ENCODE peak calls at places on chromosomes 4 and X, in nine cellular contexts. One of them, this sample, is unnamed.

GRCh38 chr4:182297659-182298058 is 54.5 kb downstream of the TENM3 start:
- DNase-seq in islet precursor cell: peak
- DNase-seq in nucleus accumbens: no peak
- DNase-seq in fibroblast of the conjunctiva: no peak
- DNase-seq in stimulated activated CD8-positive, alpha-beta memory T cell treated with anti-CD3 and anti-CD28 coated beads, Interleukin-2, amount 100 ng/mL, for 48 hours: no peak
- DNase-seq in hepatocyte: no peak
- DNase-seq in Caco-2: no peak
- DNase-seq in activated CD8-positive, alpha-beta memory T cell treated with anti-CD3 and anti-CD28 coated beads for 48 hours: no peak
- DNase-seq in lower lobe of right lung: no peak
- DNase-seq in this sample: no peak

GRCh38 chr4:186920486-186920885 is 196.8 kb upstream of the FAT1 start:
- DNase-seq in lower lobe of right lung: no peak
- DNase-seq in fibroblast of the conjunctiva: peak
- DNase-seq in nucleus accumbens: no peak
- DNase-seq in Caco-2: no peak
- DNase-seq in islet precursor cell: no peak
- DNase-seq in stimulated activated CD8-positive, alpha-beta memory T cell treated with anti-CD3 and anti-CD28 coated beads, Interleukin-2, amount 100 ng/mL, for 48 hours: no peak
- DNase-seq in hepatocyte: no peak
- DNase-seq in activated CD8-positive, alpha-beta memory T cell treated with anti-CD3 and anti-CD28 coated beads for 48 hours: no peak
- DNase-seq in this sample: no peak

GRCh38 chr4:72567036-72567435 is 2.0 kb downstream of the ADAMTS3 start:
- DNase-seq in lower lobe of right lung: no peak
- DNase-seq in nucleus accumbens: no peak
- DNase-seq in activated CD8-positive, alpha-beta memory T cell treated with anti-CD3 and anti-CD28 coated beads for 48 hours: no peak
- DNase-seq in Caco-2: no peak
- DNase-seq in hepatocyte: no peak
- DNase-seq in fibroblast of the conjunctiva: no peak
- DNase-seq in stimulated activated CD8-positive, alpha-beta memory T cell treated with anti-CD3 and anti-CD28 coated beads, Interleukin-2, amount 100 ng/mL, for 48 hours: no peak
- DNase-seq in islet precursor cell: no peak
- DNase-seq in this sample: peak

GRCh38 chr4:119191505-119191904 is 21.0 kb upstream of the USP53 start:
- DNase-seq in hepatocyte: no peak
- DNase-seq in lower lobe of right lung: no peak
- DNase-seq in fibroblast of the conjunctiva: no peak
- DNase-seq in stimulated activated CD8-positive, alpha-beta memory T cell treated with anti-CD3 and anti-CD28 coated beads, Interleukin-2, amount 100 ng/mL, for 48 hours: no peak
- DNase-seq in islet precursor cell: no peak
- DNase-seq in activated CD8-positive, alpha-beta memory T cell treated with anti-CD3 and anti-CD28 coated beads for 48 hours: no peak
- DNase-seq in nucleus accumbens: no peak
- DNase-seq in Caco-2: no peak
- DNase-seq in this sample: no peak

GRCh38 chr4:5721923-5722322 is 10.9 kb downstream of the EVC start:
- DNase-seq in nucleus accumbens: no peak
- DNase-seq in fibroblast of the conjunctiva: no peak
- DNase-seq in hepatocyte: no peak
- DNase-seq in lower lobe of right lung: no peak
- DNase-seq in stimulated activated CD8-positive, alpha-beta memory T cell treated with anti-CD3 and anti-CD28 coated beads, Interleukin-2, amount 100 ng/mL, for 48 hours: no peak
- DNase-seq in islet precursor cell: no peak
- DNase-seq in Caco-2: no peak
- DNase-seq in activated CD8-positive, alpha-beta memory T cell treated with anti-CD3 and anti-CD28 coated beads for 48 hours: no peak
- DNase-seq in this sample: no peak

GRCh38 chr4:187215438-187215837 is 491.8 kb upstream of the FAT1 start:
- DNase-seq in lower lobe of right lung: no peak
- DNase-seq in hepatocyte: no peak
- DNase-seq in activated CD8-positive, alpha-beta memory T cell treated with anti-CD3 and anti-CD28 coated beads for 48 hours: no peak
- DNase-seq in islet precursor cell: no peak
- DNase-seq in fibroblast of the conjunctiva: no peak
- DNase-seq in Caco-2: no peak
- DNase-seq in nucleus accumbens: no peak
- DNase-seq in stimulated activated CD8-positive, alpha-beta memory T cell treated with anti-CD3 and anti-CD28 coated beads, Interleukin-2, amount 100 ng/mL, for 48 hours: no peak
- DNase-seq in this sample: no peak

GRCh38 chrX:47644557-47645091 is 5.7 kb downstream of the ELK1 start:
- DNase-seq in hepatocyte: peak
- DNase-seq in stimulated activated CD8-positive, alpha-beta memory T cell treated with anti-CD3 and anti-CD28 coated beads, Interleukin-2, amount 100 ng/mL, for 48 hours: no peak
- DNase-seq in fibroblast of the conjunctiva: no peak
- DNase-seq in activated CD8-positive, alpha-beta memory T cell treated with anti-CD3 and anti-CD28 coated beads for 48 hours: no peak
- DNase-seq in Caco-2: no peak
- DNase-seq in lower lobe of right lung: no peak
- DNase-seq in nucleus accumbens: no peak
- DNase-seq in islet precursor cell: peak
- DNase-seq in this sample: no peak

GRCh38 chr4:46839128-46839527 is 69.9 kb downstream of the COX7B2 start:
- DNase-seq in islet precursor cell: peak
- DNase-seq in hepatocyte: no peak
- DNase-seq in stimulated activated CD8-positive, alpha-beta memory T cell treated with anti-CD3 and anti-CD28 coated beads, Interleukin-2, amount 100 ng/mL, for 48 hours: no peak
- DNase-seq in nucleus accumbens: no peak
- DNase-seq in lower lobe of right lung: no peak
- DNase-seq in Caco-2: no peak
- DNase-seq in activated CD8-positive, alpha-beta memory T cell treated with anti-CD3 and anti-CD28 coated beads for 48 hours: no peak
- DNase-seq in fibroblast of the conjunctiva: no peak
- DNase-seq in this sample: no peak

GRCh38 chr4:5676763-5677162 is 31.6 kb downstream of the EVC2 start:
- DNase-seq in islet precursor cell: peak
- DNase-seq in fibroblast of the conjunctiva: no peak
- DNase-seq in hepatocyte: no peak
- DNase-seq in Caco-2: no peak
- DNase-seq in nucleus accumbens: no peak
- DNase-seq in lower lobe of right lung: no peak
- DNase-seq in activated CD8-positive, alpha-beta memory T cell treated with anti-CD3 and anti-CD28 coated beads for 48 hours: no peak
- DNase-seq in stimulated activated CD8-positive, alpha-beta memory T cell treated with anti-CD3 and anti-CD28 coated beads, Interleukin-2, amount 100 ng/mL, for 48 hours: no peak
- DNase-seq in this sample: no peak

GRCh38 chr4:83118869-83119268 is 4.3 kb upstream of the PLAC8 start:
- DNase-seq in nucleus accumbens: no peak
- DNase-seq in hepatocyte: no peak
- DNase-seq in islet precursor cell: no peak
- DNase-seq in Caco-2: no peak
- DNase-seq in stimulated activated CD8-positive, alpha-beta memory T cell treated with anti-CD3 and anti-CD28 coated beads, Interleukin-2, amount 100 ng/mL, for 48 hours: no peak
- DNase-seq in activated CD8-positive, alpha-beta memory T cell treated with anti-CD3 and anti-CD28 coated beads for 48 hours: no peak
- DNase-seq in fibroblast of the conjunctiva: no peak
- DNase-seq in lower lobe of right lung: no peak
- DNase-seq in this sample: no peak

GRCh38 chrX:77447339-77448149 is at the start of gene FGF16:
- DNase-seq in Caco-2: no peak
- DNase-seq in fibroblast of the conjunctiva: no peak
- DNase-seq in stimulated activated CD8-positive, alpha-beta memory T cell treated with anti-CD3 and anti-CD28 coated beads, Interleukin-2, amount 100 ng/mL, for 48 hours: no peak
- DNase-seq in activated CD8-positive, alpha-beta memory T cell treated with anti-CD3 and anti-CD28 coated beads for 48 hours: no peak
- DNase-seq in hepatocyte: no peak
- DNase-seq in nucleus accumbens: no peak
- DNase-seq in islet precursor cell: no peak
- DNase-seq in lower lobe of right lung: no peak
- DNase-seq in this sample: no peak

GRCh38 chrX:131046596-131046995 is 11.6 kb upstream of the ARHGAP36 start:
- DNase-seq in Caco-2: no peak
- DNase-seq in nucleus accumbens: no peak
- DNase-seq in activated CD8-positive, alpha-beta memory T cell treated with anti-CD3 and anti-CD28 coated beads for 48 hours: no peak
- DNase-seq in stimulated activated CD8-positive, alpha-beta memory T cell treated with anti-CD3 and anti-CD28 coated beads, Interleukin-2, amount 100 ng/mL, for 48 hours: no peak
- DNase-seq in islet precursor cell: no peak
- DNase-seq in lower lobe of right lung: no peak
- DNase-seq in fibroblast of the conjunctiva: no peak
- DNase-seq in hepatocyte: no peak
- DNase-seq in this sample: no peak

GRCh38 chr4:145635117-145635516 is 15.9 kb downstream of the MMAA start:
- DNase-seq in stimulated activated CD8-positive, alpha-beta memory T cell treated with anti-CD3 and anti-CD28 coated beads, Interleukin-2, amount 100 ng/mL, for 48 hours: no peak
- DNase-seq in Caco-2: no peak
- DNase-seq in hepatocyte: no peak
- DNase-seq in lower lobe of right lung: no peak
- DNase-seq in activated CD8-positive, alpha-beta memory T cell treated with anti-CD3 and anti-CD28 coated beads for 48 hours: no peak
- DNase-seq in nucleus accumbens: no peak
- DNase-seq in islet precursor cell: no peak
- DNase-seq in fibroblast of the conjunctiva: no peak
- DNase-seq in this sample: no peak

GRCh38 chr4:154222875-154223274 is 268.7 kb downstream of the DCHS2 start:
- DNase-seq in fibroblast of the conjunctiva: no peak
- DNase-seq in Caco-2: no peak
- DNase-seq in stimulated activated CD8-positive, alpha-beta memory T cell treated with anti-CD3 and anti-CD28 coated beads, Interleukin-2, amount 100 ng/mL, for 48 hours: no peak
- DNase-seq in islet precursor cell: no peak
- DNase-seq in lower lobe of right lung: no peak
- DNase-seq in activated CD8-positive, alpha-beta memory T cell treated with anti-CD3 and anti-CD28 coated beads for 48 hours: no peak
- DNase-seq in hepatocyte: no peak
- DNase-seq in nucleus accumbens: no peak
- DNase-seq in this sample: no peak

GRCh38 chr4:146202665-146203064 is 11.7 kb upstream of the REELD1 start:
- DNase-seq in Caco-2: no peak
- DNase-seq in nucleus accumbens: no peak
- DNase-seq in fibroblast of the conjunctiva: no peak
- DNase-seq in activated CD8-positive, alpha-beta memory T cell treated with anti-CD3 and anti-CD28 coated beads for 48 hours: no peak
- DNase-seq in islet precursor cell: no peak
- DNase-seq in stimulated activated CD8-positive, alpha-beta memory T cell treated with anti-CD3 and anti-CD28 coated beads, Interleukin-2, amount 100 ng/mL, for 48 hours: no peak
- DNase-seq in lower lobe of right lung: no peak
- DNase-seq in hepatocyte: no peak
- DNase-seq in this sample: no peak

GRCh38 chr4:109184421-109184956 is 118.0 kb downstream of the COL25A1 start:
- DNase-seq in nucleus accumbens: no peak
- DNase-seq in fibroblast of the conjunctiva: no peak
- DNase-seq in islet precursor cell: no peak
- DNase-seq in hepatocyte: no peak
- DNase-seq in activated CD8-positive, alpha-beta memory T cell treated with anti-CD3 and anti-CD28 coated beads for 48 hours: no peak
- DNase-seq in Caco-2: no peak
- DNase-seq in lower lobe of right lung: no peak
- DNase-seq in stimulated activated CD8-positive, alpha-beta memory T cell treated with anti-CD3 and anti-CD28 coated beads, Interleukin-2, amount 100 ng/mL, for 48 hours: no peak
- DNase-seq in this sample: peak

GRCh38 chr4:73335717-73336116 is 68.4 kb upstream of the ALB start:
- DNase-seq in hepatocyte: no peak
- DNase-seq in islet precursor cell: no peak
- DNase-seq in fibroblast of the conjunctiva: no peak
- DNase-seq in nucleus accumbens: no peak
- DNase-seq in activated CD8-positive, alpha-beta memory T cell treated with anti-CD3 and anti-CD28 coated beads for 48 hours: no peak
- DNase-seq in Caco-2: no peak
- DNase-seq in stimulated activated CD8-positive, alpha-beta memory T cell treated with anti-CD3 and anti-CD28 coated beads, Interleukin-2, amount 100 ng/mL, for 48 hours: no peak
- DNase-seq in lower lobe of right lung: no peak
- DNase-seq in this sample: no peak

GRCh38 chr4:15368906-15369305 is 58.9 kb upstream of the C1QTNF7 start:
- DNase-seq in fibroblast of the conjunctiva: no peak
- DNase-seq in nucleus accumbens: no peak
- DNase-seq in activated CD8-positive, alpha-beta memory T cell treated with anti-CD3 and anti-CD28 coated beads for 48 hours: no peak
- DNase-seq in stimulated activated CD8-positive, alpha-beta memory T cell treated with anti-CD3 and anti-CD28 coated beads, Interleukin-2, amount 100 ng/mL, for 48 hours: no peak
- DNase-seq in islet precursor cell: no peak
- DNase-seq in lower lobe of right lung: no peak
- DNase-seq in Caco-2: no peak
- DNase-seq in hepatocyte: no peak
- DNase-seq in this sample: peak

GRCh38 chrX:49041683-49042529 is 1.3 kb downstream of the TFE3 start:
- DNase-seq in lower lobe of right lung: no peak
- DNase-seq in Caco-2: peak
- DNase-seq in stimulated activated CD8-positive, alpha-beta memory T cell treated with anti-CD3 and anti-CD28 coated beads, Interleukin-2, amount 100 ng/mL, for 48 hours: no peak
- DNase-seq in fibroblast of the conjunctiva: no peak
- DNase-seq in islet precursor cell: no peak
- DNase-seq in hepatocyte: peak
- DNase-seq in nucleus accumbens: no peak
- DNase-seq in activated CD8-positive, alpha-beta memory T cell treated with anti-CD3 and anti-CD28 coated beads for 48 hours: no peak
- DNase-seq in this sample: peak

GRCh38 chrX:11770320-11770719 is 12.3 kb downstream of the MSL3 start:
- DNase-seq in nucleus accumbens: no peak
- DNase-seq in islet precursor cell: no peak
- DNase-seq in hepatocyte: peak
- DNase-seq in stimulated activated CD8-positive, alpha-beta memory T cell treated with anti-CD3 and anti-CD28 coated beads, Interleukin-2, amount 100 ng/mL, for 48 hours: no peak
- DNase-seq in lower lobe of right lung: peak
- DNase-seq in Caco-2: peak
- DNase-seq in activated CD8-positive, alpha-beta memory T cell treated with anti-CD3 and anti-CD28 coated beads for 48 hours: no peak
- DNase-seq in fibroblast of the conjunctiva: peak
- DNase-seq in this sample: peak

GRCh38 chr4:113971706-113972360 is 7.6 kb downstream of the ARSJ start:
- DNase-seq in islet precursor cell: no peak
- DNase-seq in stimulated activated CD8-positive, alpha-beta memory T cell treated with anti-CD3 and anti-CD28 coated beads, Interleukin-2, amount 100 ng/mL, for 48 hours: no peak
- DNase-seq in lower lobe of right lung: no peak
- DNase-seq in hepatocyte: no peak
- DNase-seq in activated CD8-positive, alpha-beta memory T cell treated with anti-CD3 and anti-CD28 coated beads for 48 hours: no peak
- DNase-seq in nucleus accumbens: no peak
- DNase-seq in Caco-2: no peak
- DNase-seq in fibroblast of the conjunctiva: no peak
- DNase-seq in this sample: no peak

GRCh38 chr4:53507671-53508286 is 83.5 kb downstream of the LNX1 start:
- DNase-seq in fibroblast of the conjunctiva: peak
- DNase-seq in islet precursor cell: no peak
- DNase-seq in nucleus accumbens: no peak
- DNase-seq in activated CD8-positive, alpha-beta memory T cell treated with anti-CD3 and anti-CD28 coated beads for 48 hours: no peak
- DNase-seq in hepatocyte: no peak
- DNase-seq in stimulated activated CD8-positive, alpha-beta memory T cell treated with anti-CD3 and anti-CD28 coated beads, Interleukin-2, amount 100 ng/mL, for 48 hours: no peak
- DNase-seq in lower lobe of right lung: no peak
- DNase-seq in Caco-2: no peak
- DNase-seq in this sample: no peak

GRCh38 chr4:168654206-168655174 is 157.6 kb downstream of the PALLD start:
- DNase-seq in activated CD8-positive, alpha-beta memory T cell treated with anti-CD3 and anti-CD28 coated beads for 48 hours: no peak
- DNase-seq in fibroblast of the conjunctiva: no peak
- DNase-seq in islet precursor cell: no peak
- DNase-seq in hepatocyte: no peak
- DNase-seq in nucleus accumbens: no peak
- DNase-seq in Caco-2: no peak
- DNase-seq in stimulated activated CD8-positive, alpha-beta memory T cell treated with anti-CD3 and anti-CD28 coated beads, Interleukin-2, amount 100 ng/mL, for 48 hours: no peak
- DNase-seq in lower lobe of right lung: no peak
- DNase-seq in this sample: no peak